ENCODE peak calls at places on chromosomes 6 and 20, in six cellular contexts. R is tibial nerve, E is hepatocyte, Q is right cardiac atrium, B is brain microvascular endothelial cell, P is ovary. M is an unnamed sample.

GRCh38 chr6:116371384-116372209 is 850 bp downstream of the DSE start:
- DNase-seq in Q (peak; percentile 91), B (peak; percentile 91), P (peak; percentile 81), E (peak; percentile 90), R (peak; percentile 76), M (peak; percentile 87)

GRCh38 chr6:38552136-38552535 is 87.6 kb downstream of the BTBD9 start:
- DNase-seq in E (no peak), R (no peak), Q (no peak), B (no peak), P (no peak), M (no peak)

GRCh38 chr20:53782612-53783246 is 189.1 kb upstream of the ZNF217 start:
- DNase-seq in E (no peak), R (no peak), B (no peak), Q (no peak), P (no peak), M (no peak)

GRCh38 chr6:154370545-154370944 is 13.9 kb upstream of the IPCEF1 start:
- DNase-seq in R (no peak), P (no peak), Q (peak; percentile 31), E (peak; percentile 36), B (peak; percentile 47), M (peak; percentile 38)

GRCh38 chr6:71523548-71523947 is 234.9 kb downstream of the OGFRL1 start:
- DNase-seq in E (no peak), Q (no peak), R (no peak), P (no peak), B (no peak), M (no peak)

GRCh38 chr6:14641401-14641800 is 523.8 kb downstream of the CD83 start:
- DNase-seq in B (no peak), P (no peak), R (no peak), Q (no peak), E (no peak), M (no peak)

GRCh38 chr20:54255157-54255556 is 47.3 kb downstream of the PFDN4 start:
- DNase-seq in B (peak; percentile 27), Q (no peak), R (no peak), E (no peak), P (no peak), M (no peak)

GRCh38 chr6:51199733-51200132 is 381.1 kb downstream of the TFAP2B start:
- DNase-seq in Q (no peak), R (no peak), B (no peak), P (no peak), E (no peak), M (no peak)

GRCh38 chr20:19974621-19975435 is 42.3 kb upstream of the NAA20 start:
- DNase-seq in E (peak; percentile 85), R (peak; percentile 73), Q (peak; percentile 92), P (peak; percentile 88), B (peak; percentile 90), M (peak; percentile 93)

GRCh38 chr6:3977875-3978711 is 100.8 kb downstream of the FAM217A start:
- DNase-seq in P (no peak), E (peak; percentile 73), R (peak; percentile 61), B (peak; percentile 97), Q (peak; percentile 62), M (peak; percentile 88)

GRCh38 chr6:79872986-79873385 is 74.4 kb downstream of the ELOVL4 start:
- DNase-seq in R (no peak), B (peak; percentile 56), P (no peak), E (peak; percentile 62), Q (no peak), M (no peak)

GRCh38 chr6:45741437-45742166 is 274.1 kb downstream of the CLIC5 start:
- DNase-seq in P (no peak), Q (peak; percentile 44), R (peak; percentile 35), B (no peak), E (no peak), M (peak; percentile 79)

GRCh38 chr20:48012401-48012974 is 227.2 kb upstream of the SULF2 start:
- DNase-seq in B (peak; percentile 85), R (no peak), E (peak; percentile 48), Q (no peak), P (no peak), M (no peak)

GRCh38 chr6:43127180-43127579 is 43.9 kb upstream of the SRF start:
- DNase-seq in P (no peak), B (no peak), E (no peak), R (no peak), Q (no peak), M (no peak)

GRCh38 chr6:31621991-31622390 is 1.5 kb downstream of the PRRC2A start:
- DNase-seq in B (no peak), P (no peak), Q (no peak), R (no peak), E (no peak), M (no peak)

GRCh38 chr6:71471718-71472117 is 183.1 kb downstream of the OGFRL1 start:
- DNase-seq in P (no peak), E (no peak), R (no peak), Q (no peak), B (no peak), M (no peak)

GRCh38 chr6:4189249-4189648 is 53.9 kb upstream of the ECI2 start:
- DNase-seq in P (no peak), Q (no peak), E (no peak), B (no peak), R (no peak), M (no peak)

GRCh38 chr6:12208190-12208589 is 82.0 kb upstream of the EDN1 start:
- DNase-seq in B (peak; percentile 35), P (no peak), Q (peak; percentile 57), E (no peak), R (peak; percentile 17), M (no peak)

GRCh38 chr20:1177680-1178079 is 7.1 kb downstream of the TMEM74B start:
- DNase-seq in Q (no peak), B (no peak), E (no peak), R (no peak), P (no peak), M (no peak)

GRCh38 chr6:166958926-166959861 is 2.8 kb upstream of the RNASET2 start:
- DNase-seq in R (peak; percentile 40), E (no peak), Q (no peak), B (no peak), P (no peak), M (no peak)

GRCh38 chr20:45408646-45409213 is 641 bp downstream of the DBNDD2 start:
- DNase-seq in R (no peak), B (no peak), P (no peak), Q (no peak), E (no peak), M (no peak)

GRCh38 chr6:159152014-159152413 is 17.2 kb upstream of the FNDC1 start:
- DNase-seq in R (no peak), E (no peak), Q (no peak), B (no peak), P (no peak), M (no peak)

GRCh38 chr20:45971675-45972499 is at the start of gene ZNF335:
- DNase-seq in Q (peak; percentile 98), R (peak; percentile 90), E (peak; percentile 98), P (peak; percentile 96), B (peak; percentile 90), M (peak; percentile 82)

GRCh38 chr6:21666200-21666671 is 72.7 kb downstream of the SOX4 start:
- DNase-seq in R (no peak), Q (peak; percentile 72), B (no peak), P (peak; percentile 75), E (peak; percentile 32), M (no peak)

GRCh38 chr20:11850901-11851300 is 66.8 kb upstream of the BTBD3 start:
- DNase-seq in P (no peak), Q (no peak), R (no peak), E (no peak), B (peak; percentile 43), M (no peak)

GRCh38 chr6:162964703-162965140 is 236.9 kb downstream of the PACRG start:
- DNase-seq in Q (peak; percentile 82), P (no peak), E (peak; percentile 62), B (peak; percentile 99), R (peak; percentile 21), M (peak; percentile 100)

GRCh38 chr20:46681032-46681854 is 8.0 kb downstream of the TP53RK start:
- DNase-seq in B (peak; percentile 53), Q (peak; percentile 73), R (peak; percentile 89), P (peak; percentile 46), E (peak; percentile 77), M (no peak)

GRCh38 chr20:31578448-31579138 is 26.5 kb upstream of the ID1 start:
- DNase-seq in B (no peak), Q (peak; percentile 44), P (no peak), E (peak; percentile 13), R (no peak), M (no peak)
- H3K4me3 ChIP-seq in B (no peak overlapping the region), Q (no peak overlapping the region), P (no peak overlapping the region), E (no peak overlapping the region), R (no peak overlapping the region), M (no peak overlapping the region)

DNA sequence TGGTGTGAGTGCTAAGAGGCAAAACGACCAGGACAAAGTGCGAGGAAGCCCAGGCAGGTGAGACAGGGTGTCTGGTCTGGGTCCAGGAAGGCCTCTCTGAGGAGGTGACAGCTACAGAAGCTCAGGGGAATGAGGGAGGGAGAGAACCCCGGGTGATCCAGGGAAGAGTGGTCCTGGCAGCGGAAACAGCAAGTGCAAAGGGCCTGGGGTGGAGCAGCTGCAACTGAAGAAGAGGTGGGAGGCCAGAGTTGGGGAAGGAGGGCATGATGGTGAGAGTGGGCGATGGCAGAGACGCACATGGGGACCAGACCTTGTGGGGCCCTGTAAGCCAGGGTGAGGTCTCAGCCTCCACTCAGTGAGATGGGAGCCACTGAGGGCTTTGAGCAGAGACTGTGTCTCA is 45.8 kb downstream of the DLGAP4 start:
- DNase-seq in Q (no peak), P (no peak), E (no peak), B (no peak), R (no peak), M (no peak)
- H3K4me3 ChIP-seq in Q (no peak overlapping the region), P (no peak overlapping the region), E (no peak overlapping the region), B (no peak overlapping the region), R (no peak overlapping the region), M (no peak overlapping the region)

GRCh38 chr6:70415660-70416059 is 2.4 kb downstream of the FAM135A start:
- DNase-seq in P (no peak), Q (no peak), B (no peak), E (no peak), R (no peak), M (no peak)

GRCh38 chr6:70414813-70415212 is 1.5 kb downstream of the FAM135A start:
- DNase-seq in E (no peak), B (no peak), P (no peak), R (no peak), Q (no peak), M (no peak)

GRCh38 chr6:70413829-70414494 is 654 bp downstream of the FAM135A start:
- DNase-seq in R (peak; percentile 9), P (no peak), B (no peak), E (no peak), Q (no peak), M (no peak)

GRCh38 chr6:70413114-70413828 is at the start of gene FAM135A:
- DNase-seq in B (peak; percentile 96), R (peak; percentile 96), Q (peak; percentile 98), E (peak; percentile 100), P (peak; percentile 98), M (peak; percentile 94)

DNA sequence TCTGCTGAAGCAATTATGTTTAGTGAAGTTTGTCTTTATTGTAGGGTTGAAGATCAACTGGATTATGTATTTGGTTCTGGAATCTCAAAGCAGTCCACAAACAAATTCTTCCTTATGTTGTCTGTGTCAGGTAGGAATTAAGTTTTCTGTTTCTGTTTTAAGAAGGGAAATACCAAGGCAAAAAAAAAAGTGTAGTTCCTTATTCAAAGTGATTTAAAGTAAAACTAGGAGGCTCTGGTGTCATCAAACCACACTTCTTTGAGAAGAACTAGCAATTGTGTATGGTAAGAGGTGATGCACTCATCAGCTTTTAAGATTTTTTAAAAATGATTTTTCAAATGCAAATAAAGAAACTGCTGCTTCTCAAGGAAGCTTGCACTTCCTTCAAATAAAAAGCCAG is 1.9 kb downstream of the FAM135A start:
- DNase-seq in Q (no peak), E (no peak), P (no peak), B (no peak), R (no peak), M (no peak)
- H3K4me3 ChIP-seq in Q (no peak overlapping the region), E (peak overlapping the region; percentile 87), P (no peak overlapping the region), B (no peak overlapping the region), R (peak overlapping the region; percentile 6), M (no peak overlapping the region)

GRCh38 chr20:24994470-24995368 is 2.2 kb upstream of the APMAP start:
- DNase-seq in B (peak; percentile 79), R (peak; percentile 93), P (peak; percentile 85), Q (peak; percentile 92), E (peak; percentile 84), M (peak; percentile 42)
- H3K4me3 ChIP-seq in B (no peak overlapping the region), R (no peak overlapping the region), P (no peak overlapping the region), Q (no peak overlapping the region), E (no peak overlapping the region), M (no peak overlapping the region)